ENCODE peak calls at places on chromosomes 11 and 22, in five cellular contexts. O is smooth muscle cell of the brain vasculature; S is effector CD4-positive, alpha-beta T cell; Z is RPMI7951; C is hepatic stellate cell. P is an unnamed sample.

GRCh38 chr11:28107331-28107725 is 628 bp downstream of the KIF18A start:
- DNase-seq in O (no peak), S (no peak), Z (no peak), C (no peak), P (no peak)

GRCh38 chr11:32892355-32893090 is at the start of gene QSER1:
- DNase-seq in O (no peak), S (peak), Z (peak), C (peak), P (no peak)

GRCh38 chr11:8717876-8718753 is 35.5 kb downstream of the RPL27A start:
- DNase-seq in O (peak), S (no peak), Z (peak), C (peak), P (peak)

GRCh38 chr11:2825261-2825885 is 60.2 kb downstream of the CDKN1C start:
- DNase-seq in O (no peak), S (no peak), Z (no peak), C (peak), P (no peak)

GRCh38 chr22:35894464-35894878 is 134.2 kb downstream of the RBFOX2 start:
- DNase-seq in O (no peak), S (no peak), Z (no peak), C (no peak), P (no peak)

GRCh38 chr22:27726344-27726725 is 75.2 kb downstream of the MN1 start:
- DNase-seq in O (no peak), S (no peak), Z (no peak), C (no peak), P (no peak)

GRCh38 chr22:33274214-33274828 is 216.1 kb upstream of the SYN3 start:
- DNase-seq in O (no peak), S (no peak), Z (no peak), C (no peak), P (no peak)

GRCh38 chr11:47514825-47515647 is 37.9 kb downstream of the CELF1 start:
- DNase-seq in O (no peak), S (no peak), Z (peak), C (peak), P (no peak)

GRCh38 chr11:62186195-62186594 is 3.8 kb upstream of the SCGB1D1 start:
- DNase-seq in O (no peak), S (no peak), Z (no peak), C (no peak), P (no peak)

GRCh38 chr11:14519692-14520085 is 497 bp downstream of the PSMA1 start:
- DNase-seq in O (no peak), S (no peak), Z (peak), C (peak), P (no peak)

GRCh38 chr11:102791271-102792036 is 6.5 kb downstream of the MMP1 start:
- DNase-seq in O (no peak), S (no peak), Z (no peak), C (no peak), P (no peak)

GRCh38 chr11:108122166-108122628 is 830 bp downstream of the ACAT1 start:
- DNase-seq in O (no peak), S (no peak), Z (peak), C (peak), P (no peak)

GRCh38 chr11:132347156-132348090 is 977.0 kb downstream of the NTM start:
- DNase-seq in O (no peak), S (no peak), Z (peak), C (no peak), P (no peak)

GRCh38 chr11:75734491-75735180 is 17.0 kb downstream of the MOGAT2 start:
- DNase-seq in O (no peak), S (no peak), Z (no peak), C (no peak), P (no peak)

GRCh38 chr11:62402226-62402625 is 16.6 kb upstream of the SCGB1A1 start:
- DNase-seq in O (no peak), S (peak), Z (no peak), C (no peak), P (no peak)

GRCh38 chr11:8831861-8832260 is 79.1 kb upstream of the AKIP1 start:
- DNase-seq in O (no peak), S (no peak), Z (no peak), C (no peak), P (no peak)

GRCh38 chr11:35491231-35491871 is 34.1 kb downstream of the PAMR1 start:
- DNase-seq in O (no peak), S (no peak), Z (peak), C (peak), P (no peak)

GRCh38 chr11:35478411-35479139 is 46.8 kb downstream of the PAMR1 start:
- DNase-seq in O (no peak), S (no peak), Z (no peak), C (no peak), P (no peak)

GRCh38 chr11:20161923-20162322 is 1.6 kb upstream of the DBX1 start:
- DNase-seq in O (no peak), S (no peak), Z (no peak), C (no peak), P (no peak)

GRCh38 chr22:43434601-43435311 is 22.9 kb downstream of the MPPED1 start:
- DNase-seq in O (no peak), S (no peak), Z (no peak), C (no peak), P (no peak)

GRCh38 chr11:133639408-133639807 is 107.1 kb upstream of the OPCML start:
- DNase-seq in O (no peak), S (no peak), Z (no peak), C (no peak), P (no peak)

GRCh38 chr11:69636512-69636866 is 4.5 kb upstream of the CCND1 start:
- DNase-seq in O (no peak), S (no peak), Z (peak), C (peak), P (no peak)

GRCh38 chr11:119976805-119977583 is 160.9 kb downstream of the TRIM29 start:
- DNase-seq in O (no peak), S (no peak), Z (no peak), C (no peak), P (no peak)

GRCh38 chr22:22933807-22934542 is 46.4 kb downstream of the IGLL5 start:
- DNase-seq in O (no peak), S (no peak), Z (no peak), C (no peak), P (no peak)

GRCh38 chr11:107819361-107820014 is 39.1 kb downstream of the SLC35F2 start:
- DNase-seq in O (no peak), S (no peak), Z (peak), C (no peak), P (no peak)

GRCh38 chr22:46546466-46547178 is 9.2 kb upstream of the CELSR1 start:
- DNase-seq in O (no peak), S (no peak), Z (peak), C (peak), P (no peak)

GRCh38 chr11:27141576-27141975 is 101.0 kb downstream of the BBOX1 start:
- DNase-seq in O (no peak), S (no peak), Z (no peak), C (no peak), P (no peak)

GRCh38 chr11:122779047-122779629 is 59.2 kb upstream of the CRTAM start:
- DNase-seq in O (no peak), S (no peak), Z (no peak), C (no peak), P (no peak)

GRCh38 chr11:61028135-61028729 is 56.8 kb downstream of the CD6 start:
- DNase-seq in O (no peak), S (peak), Z (no peak), C (no peak), P (no peak)

GRCh38 chr11:9820260-9820659 is 156.4 kb downstream of the SWAP70 start:
- DNase-seq in O (no peak), S (no peak), Z (peak), C (no peak), P (no peak)

GRCh38 chr11:129333873-129334272 is 41.8 kb upstream of the BARX2 start:
- DNase-seq in O (no peak), S (no peak), Z (peak), C (no peak), P (no peak)

GRCh38 chr11:62842171-62842717 is 2.9 kb upstream of the WDR74 start:
- DNase-seq in O (no peak), S (no peak), Z (no peak), C (no peak), P (no peak)

GRCh38 chr11:16603245-16603644 is 135.2 kb upstream of the C11orf58 start:
- DNase-seq in O (no peak), S (no peak), Z (no peak), C (peak), P (no peak)

GRCh38 chr11:120486138-120486537 is 25.4 kb upstream of the GRIK4 start:
- DNase-seq in O (no peak), S (no peak), Z (no peak), C (no peak), P (no peak)

GRCh38 chr11:101346591-101346990 is 217.0 kb upstream of the PGR start:
- DNase-seq in O (no peak), S (no peak), Z (peak), C (peak), P (no peak)

GRCh38 chr22:46081036-46081830 is 69.1 kb upstream of the PPARA start:
- DNase-seq in O (no peak), S (no peak), Z (peak), C (no peak), P (no peak)